ENCODE peak calls at places on chromosomes 12 and 14, in five cellular contexts. A, S, U, P and B are unnamed samples.
A peak's percentile ranks its signal among the peaks of the same experiment; 100 is the strongest.

GRCh38 chr12:78695749-78696148 is 168.8 kb upstream of the SYT1 start:
- DNase-seq in U (no peak), P (no peak), A (no peak), S (no peak), B (no peak)

GRCh38 chr12:16583991-16584745 is 21.8 kb downstream of the LMO3 start:
- DNase-seq in A (no peak), S (no peak), U (no peak), P (no peak), B (no peak)

GRCh38 chr14:69803753-69804152 is 6.7 kb upstream of the SLC10A1 start:
- DNase-seq in S (no peak), P (no peak), U (no peak), A (no peak), B (no peak)

GRCh38 chr14:61701946-61702345 is 6.6 kb downstream of the HIF1A start:
- DNase-seq in S (no peak), P (peak; percentile 8), U (no peak), A (no peak), B (no peak)

GRCh38 chr12:53659609-53660008 is 16.3 kb downstream of the ATP5MC2 start:
- DNase-seq in A (no peak), U (no peak), S (no peak), P (peak; percentile 54), B (no peak)

GRCh38 chr12:48285751-48286650 is 64.7 kb downstream of the ZNF641 start:
- DNase-seq in S (no peak), A (no peak), P (no peak), U (no peak), B (no peak)

GRCh38 chr14:76953196-76953945 is 75.1 kb downstream of the IRF2BPL start:
- DNase-seq in P (peak; percentile 85), U (peak; percentile 81), A (peak; percentile 50), S (no peak), B (peak; percentile 59)

GRCh38 chr12:11540615-11541014 is 108.9 kb upstream of the ETV6 start:
- DNase-seq in U (no peak), A (no peak), P (no peak), S (no peak), B (no peak)

GRCh38 chr14:34275038-34275437 is 187.0 kb downstream of the SPTSSA start:
- DNase-seq in S (no peak), A (no peak), P (peak; percentile 24), U (no peak), B (no peak)

GRCh38 chr12:118377005-118377890 is 893 bp downstream of the SUDS3 start:
- DNase-seq in P (peak; percentile 35), U (no peak), S (no peak), A (no peak), B (peak; percentile 8)

GRCh38 chr12:12749433-12749832 is 32.3 kb downstream of the CDKN1B start:
- DNase-seq in U (no peak), A (no peak), P (no peak), S (no peak), B (no peak)

GRCh38 chr12:4250691-4251090 is 22.9 kb upstream of the CCND2 start:
- DNase-seq in A (no peak), S (no peak), P (no peak), U (no peak), B (no peak)

GRCh38 chr14:58805057-58805456 is 167.3 kb downstream of the DACT1 start:
- DNase-seq in A (no peak), P (peak; percentile 79), U (no peak), S (no peak), B (no peak)

GRCh38 chr12:9940370-9940769 is 8.2 kb upstream of the CLEC2A start:
- DNase-seq in A (no peak), S (no peak), U (no peak), P (peak; percentile 18), B (no peak)

GRCh38 chr12:56880416-56881035 is 53.7 kb downstream of the SDR9C7 start:
- DNase-seq in S (no peak), A (no peak), U (no peak), P (no peak), B (no peak)
- H3K9me3 ChIP-seq in S (no peaks in the 10 kb centered on the region), A (no peaks in the 10 kb centered on the region), U (no peaks in the 10 kb centered on the region), P (peaks cover 9% of the 10 kb centered on the region), B (peaks cover 14% of the 10 kb centered on the region)

DNA sequence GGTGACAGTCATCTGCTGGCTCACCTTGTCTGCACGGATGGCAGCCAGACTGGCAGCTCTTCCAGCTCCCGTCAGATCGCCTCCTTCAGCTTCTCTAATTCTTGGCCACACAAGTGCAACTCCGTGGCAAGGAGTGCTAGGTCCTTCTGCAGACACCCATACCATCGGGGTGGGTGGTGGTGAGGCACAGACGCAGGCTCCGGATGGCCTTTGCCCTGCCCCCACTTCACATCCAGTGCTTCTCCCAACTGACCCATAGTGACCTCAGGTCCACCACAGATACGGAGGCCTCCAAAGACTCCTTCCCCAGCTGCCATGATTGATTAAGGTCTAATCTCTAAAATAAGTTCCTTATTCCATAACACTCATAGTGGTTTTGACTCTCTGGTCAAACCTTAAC is 19.9 kb upstream of the CD27 start:
- DNase-seq in U (no peak), A (no peak), S (no peak), P (no peak), B (no peak)
- H3K4me3 ChIP-seq in U (no peak overlapping the region), A (no peak overlapping the region), S (no peak overlapping the region), P (no peak overlapping the region), B (no peak overlapping the region)

DNA sequence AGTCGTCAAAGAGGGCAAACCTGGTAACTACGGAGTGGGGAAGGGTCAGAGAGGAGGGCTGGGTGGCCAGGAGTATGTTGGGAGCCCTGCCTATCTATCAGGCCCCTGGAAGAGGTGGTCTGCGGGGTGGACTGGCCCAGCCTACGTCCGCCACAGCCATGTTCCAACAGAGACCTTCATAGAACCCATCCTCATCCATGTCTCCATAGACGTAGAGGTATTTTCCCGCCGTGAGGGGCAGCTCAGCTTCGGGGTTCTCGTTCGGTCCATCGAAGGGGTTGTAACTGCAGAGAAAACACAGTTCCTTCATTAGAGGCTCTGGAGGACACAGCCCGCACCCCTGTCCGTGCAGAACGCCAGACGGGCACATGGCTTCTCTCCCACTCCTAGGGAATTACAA is 107.3 kb downstream of the PIWIL1 start:
- DNase-seq in P (no peak), U (no peak), A (no peak), S (no peak), B (no peak)
- H3K9me3 ChIP-seq in P (no peaks in the 10 kb centered on the region), U (no peaks in the 10 kb centered on the region), A (no peaks in the 10 kb centered on the region), S (no peaks in the 10 kb centered on the region), B (no peaks in the 10 kb centered on the region)

DNA sequence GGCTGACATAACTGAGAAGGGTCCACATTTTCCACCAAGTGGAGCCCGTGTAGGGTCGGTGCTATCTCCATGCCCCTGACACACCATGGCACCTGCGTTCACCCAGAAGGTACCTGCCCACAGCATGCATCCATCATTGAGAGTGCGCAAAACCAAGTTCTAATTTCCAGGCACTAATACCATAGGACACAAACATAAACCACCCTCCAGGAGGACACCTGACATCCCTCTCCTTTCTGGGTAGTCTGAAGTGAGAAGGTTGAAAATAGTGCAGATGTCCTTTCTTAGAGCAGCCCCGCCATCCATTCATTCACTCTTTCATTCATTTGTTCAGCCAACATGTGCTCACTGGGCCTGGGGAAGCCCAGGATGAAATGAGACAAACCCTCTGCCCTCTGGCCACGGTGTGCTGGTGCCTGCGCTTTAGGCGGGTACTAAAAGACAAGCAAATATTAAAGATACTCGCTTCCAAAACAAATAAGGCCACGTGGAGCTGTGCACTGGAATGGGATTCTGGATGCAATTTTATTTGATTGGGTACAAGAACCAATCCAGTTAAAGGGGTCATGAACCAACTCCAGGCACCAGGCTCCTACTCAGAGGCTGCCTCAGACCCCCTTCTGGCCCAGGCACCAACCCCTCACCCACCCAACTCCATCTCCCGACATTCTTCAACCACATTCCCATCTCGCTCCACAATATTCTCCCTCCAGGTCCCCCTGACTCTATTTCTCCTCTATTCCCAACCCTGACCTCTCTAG is 1.2 kb downstream of the TTC7B start:
- DNase-seq in A (no peak), U (no peak), S (no peak), P (no peak), B (no peak)
- H3K4me3 ChIP-seq in A (peak overlapping the region; percentile 72), U (peak overlapping the region; percentile 48), S (peak overlapping the region; percentile 79), P (peak overlapping the region; percentile 92), B (peak overlapping the region; percentile 91)

GRCh38 chr12:133083345-133083744 is 2.6 kb downstream of the ZNF140 start:
- DNase-seq in U (no peak), A (no peak), S (no peak), P (no peak), B (no peak)
- H3K9me3 ChIP-seq in U (no peaks in the 10 kb centered on the region), A (peaks cover 3% of the 10 kb centered on the region), S (peaks cover under 1% of the 10 kb centered on the region), P (peaks cover 76% of the 10 kb centered on the region), B (peaks cover 84% of the 10 kb centered on the region)